ENCODE peak calls at places on chromosomes 16 and 17, in eight cellular contexts. K, Z, A, E, S, I, D and F are unnamed samples.

GRCh38 chr16:30535106-30535776 is 583 bp upstream of the ZNF747 start:
- DNase-seq in D (no peak), Z (no peak), E (no peak), S (no peak), I (no peak), A (peak), K (no peak), F (no peak)

GRCh38 chr17:39591958-39592954 is 15.5 kb downstream of the NEUROD2 start:
- DNase-seq in E (peak), K (peak), I (no peak), D (no peak), A (peak), Z (no peak), S (peak), F (no peak)

GRCh38 chr17:38451840-38452529 is 23.7 kb downstream of the ARHGAP23 start:
- DNase-seq in S (no peak), I (peak), A (peak), D (no peak), E (peak), K (no peak), Z (no peak), F (no peak)

GRCh38 chr17:6544770-6545169 is 11.6 kb downstream of the PITPNM3 start:
- DNase-seq in D (no peak), I (no peak), A (peak), E (peak), Z (no peak), S (no peak), K (no peak), F (no peak)

GRCh38 chr17:43570518-43570928 is 24.4 kb upstream of the ETV4 start:
- DNase-seq in A (no peak), S (no peak), I (peak), K (no peak), Z (no peak), E (no peak), D (no peak), F (no peak)

GRCh38 chr17:10217916-10218315 is 19.5 kb upstream of the GAS7 start:
- DNase-seq in K (no peak), D (no peak), A (no peak), I (no peak), Z (no peak), S (no peak), E (no peak), F (no peak)

GRCh38 chr16:83952587-83952939 is 477 bp upstream of the OSGIN1 start:
- DNase-seq in S (no peak), D (no peak), E (no peak), Z (no peak), I (no peak), A (no peak), K (no peak), F (no peak)

GRCh38 chr16:14658063-14658462 is 25.3 kb downstream of the BFAR start:
- DNase-seq in K (no peak), I (no peak), Z (no peak), E (no peak), D (no peak), A (no peak), S (no peak), F (no peak)

GRCh38 chr16:77212736-77213541 is 13.7 kb downstream of the SYCE1L start:
- DNase-seq in K (peak), D (peak), A (peak), E (peak), I (no peak), Z (peak), S (peak), F (peak)

GRCh38 chr16:52528393-52529080 is 18.4 kb downstream of the TOX3 start:
- DNase-seq in D (no peak), Z (no peak), S (peak), K (no peak), I (no peak), E (no peak), A (no peak), F (no peak)

GRCh38 chr17:48043171-48043570 is 5.0 kb upstream of the NFE2L1 start:
- DNase-seq in I (no peak), Z (no peak), K (no peak), D (no peak), E (no peak), S (no peak), A (no peak), F (no peak)

GRCh38 chr17:46046957-46047356 is 47.9 kb downstream of the STH start:
- DNase-seq in I (no peak), E (no peak), A (no peak), S (no peak), K (no peak), D (no peak), Z (no peak), F (no peak)

GRCh38 chr17:9050801-9051401 is 29.6 kb downstream of the NTN1 start:
- DNase-seq in A (peak), S (no peak), I (no peak), E (no peak), Z (no peak), K (no peak), D (no peak), F (no peak)

GRCh38 chr17:7711356-7711755 is 6.2 kb upstream of the DNAH2 start:
- DNase-seq in E (no peak), Z (no peak), K (no peak), I (no peak), A (peak), D (no peak), S (no peak), F (no peak)

GRCh38 chr16:46961373-46962353 is 11.8 kb downstream of the DNAJA2 start:
- DNase-seq in E (no peak), S (no peak), Z (no peak), D (no peak), I (no peak), A (no peak), K (peak), F (no peak)

GRCh38 chr17:50214986-50215730 is 13.7 kb upstream of the COL1A1 start:
- DNase-seq in Z (no peak), A (no peak), K (no peak), S (no peak), E (no peak), I (no peak), D (no peak), F (no peak)

GRCh38 chr17:41016578-41017215 is 7.8 kb upstream of the KRTAP3-1 start:
- DNase-seq in A (no peak), E (no peak), Z (no peak), I (no peak), S (no peak), K (no peak), D (no peak), F (no peak)

GRCh38 chr17:19260958-19261357 is 23.8 kb downstream of the EPN2 start:
- DNase-seq in D (no peak), S (no peak), I (no peak), K (no peak), A (peak), Z (no peak), E (no peak), F (peak)

GRCh38 chr17:50265690-50266306 is 8.5 kb upstream of the TMEM92 start:
- DNase-seq in K (no peak), S (peak), Z (no peak), D (no peak), E (no peak), I (no peak), A (no peak), F (no peak)

GRCh38 chr17:8128125-8128784 is 4.3 kb upstream of the HES7 start:
- DNase-seq in A (no peak), E (no peak), S (no peak), I (no peak), K (no peak), Z (no peak), D (no peak), F (no peak)

GRCh38 chr16:3718019-3718391 is 681 bp upstream of the TRAP1 start:
- DNase-seq in E (no peak), Z (no peak), D (no peak), A (no peak), I (no peak), K (no peak), S (no peak), F (no peak)

GRCh38 chr16:89507219-89507833 is 877 bp upstream of the SPG7 start:
- DNase-seq in Z (no peak), D (no peak), E (no peak), K (no peak), S (no peak), A (no peak), I (no peak), F (no peak)

GRCh38 chr17:83032781-83033180 is 46.6 kb upstream of the METRNL start:
- DNase-seq in S (no peak), E (no peak), D (no peak), Z (no peak), K (no peak), A (no peak), I (no peak), F (no peak)

GRCh38 chr17:50263293-50264262 is 10.7 kb upstream of the TMEM92 start:
- DNase-seq in E (no peak), D (no peak), A (no peak), Z (no peak), I (no peak), K (no peak), S (no peak), F (no peak)

GRCh38 chr17:56185905-56186783 is 32.9 kb downstream of the ANKFN1 start:
- DNase-seq in D (no peak), I (peak), A (no peak), K (no peak), S (no peak), E (no peak), Z (no peak), F (no peak)

GRCh38 chr16:11204513-11205047 is 51.4 kb downstream of the SOCS1 start:
- DNase-seq in S (no peak), D (no peak), I (no peak), E (no peak), Z (no peak), A (no peak), K (no peak), F (no peak)